ENCODE peak calls at places on chromosomes 5 and 9, in ten cellular contexts. S is uterus; Q is stimulated activated CD8-positive, alpha-beta memory T cell treated with anti-CD3 and anti-CD28 coated beads, Interleukin-12 subunit alpha, Interleukin-12 subunit beta, amount 100 ng/mL, for 1 hour; D is skeletal muscle cell; H is activated CD8-positive, alpha-beta memory T cell treated with anti-CD3 and anti-CD28 coated beads for 4 hours; U is heart left ventricle; F is CD8-positive, alpha-beta T cell; C is GM12891; I is activated T-cell treated with anti-CD3 and anti-CD28 coated beads for 24 hours; M is left cardiac atrium. O is an unnamed sample.

GRCh38 chr9:96500696-96501660 is 51.0 kb downstream of the HABP4 start:
- DNase-seq in S (no peak), M (no peak), H (no peak), Q (no peak), F (no peak), I (no peak), U (no peak), D (no peak), C (no peak), O (no peak)

GRCh38 chr5:12780536-12780935 is 876.3 kb upstream of the CTNND2 start:
- DNase-seq in Q (no peak), S (no peak), C (no peak), D (no peak), U (no peak), H (no peak), I (no peak), F (no peak), M (no peak), O (no peak)

GRCh38 chr5:141779642-141780041 is 97.6 kb upstream of the ARAP3 start:
- DNase-seq in S (peak; percentile 83), M (peak; percentile 35), D (no peak), H (no peak), I (no peak), F (no peak), U (peak; percentile 64), Q (no peak), C (no peak), O (no peak)

GRCh38 chr9:131578016-131578415 is 32.7 kb downstream of the PRRT1B start:
- DNase-seq in I (no peak), S (no peak), Q (no peak), D (no peak), H (no peak), U (no peak), C (no peak), F (no peak), M (no peak), O (no peak)

GRCh38 chr5:92574023-92574422 is 1007.0 kb downstream of the NR2F1-AS1 start:
- DNase-seq in Q (no peak), I (no peak), D (no peak), U (no peak), C (no peak), F (no peak), S (no peak), H (no peak), M (no peak), O (no peak)

GRCh38 chr9:92974161-92974661 is 26.9 kb downstream of the FGD3 start:
- DNase-seq in S (no peak), F (no peak), D (no peak), H (no peak), C (no peak), M (no peak), I (no peak), U (no peak), Q (no peak), O (no peak)

GRCh38 chr5:1777281-1778137 is 22.1 kb downstream of the MRPL36 start:
- DNase-seq in C (no peak), S (no peak), Q (no peak), U (no peak), M (no peak), D (no peak), F (no peak), H (no peak), I (no peak), O (no peak)

GRCh38 chr5:76944638-76945037 is 8.2 kb upstream of the CRHBP start:
- DNase-seq in H (no peak), C (no peak), Q (no peak), I (no peak), F (no peak), D (no peak), S (no peak), U (no peak), M (no peak), O (no peak)

GRCh38 chr5:177022386-177023246 is at the start of gene ZNF346:
- DNase-seq in I (peak; percentile 88), U (peak; percentile 95), F (peak; percentile 93), H (peak; percentile 84), M (peak; percentile 95), D (peak; percentile 78), S (peak; percentile 94), Q (peak; percentile 84), C (peak; percentile 98), O (peak; percentile 88)

GRCh38 chr5:149325894-149326293 is 19.4 kb upstream of the GRPEL2 start:
- DNase-seq in C (no peak), M (no peak), S (no peak), U (no peak), H (no peak), F (no peak), D (no peak), I (no peak), Q (no peak), O (no peak)

GRCh38 chr9:706606-707451 is 134.7 kb upstream of the DMRT1 start:
- DNase-seq in M (peak; percentile 79), D (peak; percentile 34), F (peak; percentile 56), U (peak; percentile 73), I (peak; percentile 0), Q (no peak), H (peak; percentile 8), S (peak; percentile 79), C (peak; percentile 14), O (peak; percentile 14)

GRCh38 chr5:75414241-75414640 is 77.2 kb downstream of the HMGCR start:
- DNase-seq in H (no peak), C (no peak), F (no peak), D (no peak), S (no peak), M (no peak), I (no peak), U (no peak), Q (no peak), O (no peak)

GRCh38 chr9:76738402-76738801 is 25.8 kb upstream of the PCA3 start:
- DNase-seq in S (no peak), C (no peak), Q (no peak), H (no peak), I (no peak), D (no peak), M (no peak), U (no peak), F (no peak), O (no peak)

GRCh38 chr5:160310140-160310909 is 2.0 kb downstream of the CCNJL start:
- DNase-seq in U (no peak), C (no peak), F (no peak), D (no peak), M (no peak), Q (no peak), S (no peak), I (no peak), H (no peak), O (no peak)

GRCh38 chr9:92749071-92749933 is 15.3 kb downstream of the BICD2 start:
- DNase-seq in D (no peak), H (no peak), C (no peak), M (peak; percentile 44), S (no peak), I (no peak), U (no peak), Q (no peak), F (no peak), O (no peak)

GRCh38 chr9:115035872-115036612 is 81.9 kb downstream of the TNC start:
- DNase-seq in C (peak; percentile 19), Q (no peak), H (no peak), F (no peak), M (no peak), S (no peak), U (no peak), D (peak; percentile 79), I (peak; percentile 33), O (peak; percentile 14)

GRCh38 chr5:148827723-148828122 is 1.3 kb downstream of the ADRB2 start:
- DNase-seq in I (no peak), D (no peak), C (no peak), S (no peak), Q (no peak), F (no peak), H (no peak), U (peak; percentile 32), M (no peak), O (no peak)

GRCh38 chr5:181217805-181218065 is 5.3 kb upstream of the TRIM41 start:
- DNase-seq in D (no peak), I (no peak), C (no peak), M (no peak), U (no peak), S (no peak), F (peak; percentile 73), H (no peak), Q (no peak), O (peak; percentile 45)

GRCh38 chr5:80229902-80230255 is 26.0 kb downstream of the SERINC5 start:
- DNase-seq in Q (no peak), I (no peak), S (no peak), H (no peak), D (no peak), C (no peak), U (no peak), F (no peak), M (no peak), O (no peak)

GRCh38 chr9:104260004-104260403 is 165.9 kb downstream of the SMC2 start:
- DNase-seq in C (no peak), M (no peak), D (no peak), I (no peak), Q (no peak), U (no peak), S (no peak), H (no peak), F (no peak), O (no peak)

GRCh38 chr5:72598461-72599433 is 91.5 kb upstream of the ZNF366 start:
- DNase-seq in D (peak; percentile 89), F (no peak), H (no peak), U (no peak), I (no peak), C (no peak), S (no peak), Q (no peak), M (no peak), O (no peak)

GRCh38 chr9:87707805-87708500 is 18.0 kb upstream of the CTSL start:
- DNase-seq in S (no peak), F (no peak), I (no peak), D (no peak), C (no peak), U (no peak), M (no peak), Q (no peak), H (no peak), O (no peak)

GRCh38 chr5:54792611-54793404 is 192.6 kb downstream of the ESM1 start:
- DNase-seq in U (no peak), C (no peak), D (no peak), Q (no peak), H (no peak), S (no peak), F (no peak), M (no peak), I (no peak), O (no peak)

GRCh38 chr9:1102010-1102712 is 52.0 kb downstream of the DMRT2 start:
- DNase-seq in I (no peak), D (no peak), S (no peak), F (no peak), Q (no peak), H (no peak), M (no peak), U (no peak), C (no peak), O (no peak)

GRCh38 chr9:32289756-32290155 is 94.7 kb upstream of the ACO1 start:
- DNase-seq in Q (no peak), H (no peak), D (no peak), S (no peak), I (no peak), M (no peak), F (no peak), C (no peak), U (no peak), O (no peak)

GRCh38 chr9:8660383-8660782 is 860.8 kb upstream of the DMAC1 start:
- DNase-seq in U (peak; percentile 72), F (no peak), D (peak; percentile 59), M (peak; percentile 45), I (no peak), H (no peak), Q (no peak), S (peak; percentile 18), C (no peak), O (no peak)

GRCh38 chr5:17282283-17283120 is 65.1 kb downstream of the BASP1 start:
- DNase-seq in C (peak; percentile 35), D (no peak), U (no peak), H (no peak), Q (no peak), M (no peak), I (no peak), F (no peak), S (no peak), O (no peak)

GRCh38 chr5:151082976-151083651 is 2.3 kb upstream of the TNIP1 start:
- DNase-seq in S (no peak), I (peak; percentile 69), M (no peak), H (peak; percentile 61), F (no peak), D (no peak), C (no peak), Q (peak; percentile 45), U (peak; percentile 22), O (peak; percentile 61)